ENCODE peak calls at places on chromosome 17, in six cellular contexts. One of them, this sample, is unnamed.

GRCh38 chr17:71412803-71413202 is 708.0 kb upstream of the SOX9 start:
- DNase-seq in tibial nerve: no peak
- DNase-seq in endothelial cell of umbilical vein: no peak
- DNase-seq in fibroblast of mammary gland: peak
- DNase-seq in fibroblast of the aortic adventitia: peak
- DNase-seq in left lung: no peak
- DNase-seq in this sample: no peak

GRCh38 chr17:72683506-72684404 is 408.7 kb downstream of the SLC39A11 start:
- DNase-seq in tibial nerve: peak
- DNase-seq in endothelial cell of umbilical vein: no peak
- DNase-seq in fibroblast of mammary gland: peak
- DNase-seq in left lung: no peak
- DNase-seq in fibroblast of the aortic adventitia: peak
- DNase-seq in this sample: no peak

GRCh38 chr17:9729034-9729650 is 62.2 kb downstream of the DHRS7C start:
- DNase-seq in left lung: no peak
- DNase-seq in fibroblast of mammary gland: peak
- DNase-seq in endothelial cell of umbilical vein: peak
- DNase-seq in tibial nerve: peak
- DNase-seq in fibroblast of the aortic adventitia: peak
- DNase-seq in this sample: peak

GRCh38 chr17:50909765-50910661 is 43.9 kb upstream of the TOB1 start:
- DNase-seq in tibial nerve: no peak
- DNase-seq in fibroblast of mammary gland: no peak
- DNase-seq in fibroblast of the aortic adventitia: no peak
- DNase-seq in endothelial cell of umbilical vein: no peak
- DNase-seq in left lung: no peak
- DNase-seq in this sample: no peak

GRCh38 chr17:37064166-37064565 is 115.4 kb downstream of the AATF start:
- DNase-seq in fibroblast of mammary gland: no peak
- DNase-seq in tibial nerve: no peak
- DNase-seq in endothelial cell of umbilical vein: no peak
- DNase-seq in left lung: no peak
- DNase-seq in fibroblast of the aortic adventitia: no peak
- DNase-seq in this sample: no peak

GRCh38 chr17:37527249-37527851 is 37.7 kb downstream of the DUSP14 start:
- DNase-seq in fibroblast of the aortic adventitia: peak
- DNase-seq in tibial nerve: no peak
- DNase-seq in fibroblast of mammary gland: peak
- DNase-seq in left lung: no peak
- DNase-seq in endothelial cell of umbilical vein: peak
- DNase-seq in this sample: peak

GRCh38 chr17:50337956-50338355 is 8.0 kb upstream of the XYLT2 start:
- DNase-seq in tibial nerve: no peak
- DNase-seq in endothelial cell of umbilical vein: no peak
- DNase-seq in left lung: no peak
- DNase-seq in fibroblast of the aortic adventitia: no peak
- DNase-seq in fibroblast of mammary gland: no peak
- DNase-seq in this sample: no peak

GRCh38 chr17:72425133-72425795 is 304.4 kb downstream of the SOX9 start:
- DNase-seq in endothelial cell of umbilical vein: no peak
- DNase-seq in tibial nerve: no peak
- DNase-seq in fibroblast of the aortic adventitia: no peak
- DNase-seq in left lung: no peak
- DNase-seq in fibroblast of mammary gland: no peak
- DNase-seq in this sample: no peak

GRCh38 chr17:75323043-75323591 is 33.9 kb upstream of the SLC25A19 start:
- DNase-seq in fibroblast of mammary gland: peak
- DNase-seq in tibial nerve: peak
- DNase-seq in endothelial cell of umbilical vein: peak
- DNase-seq in left lung: no peak
- DNase-seq in fibroblast of the aortic adventitia: peak
- DNase-seq in this sample: peak

GRCh38 chr17:45436625-45437460 is 4.2 kb upstream of the ARHGAP27 start:
- DNase-seq in endothelial cell of umbilical vein: no peak
- DNase-seq in left lung: peak
- DNase-seq in fibroblast of mammary gland: no peak
- DNase-seq in fibroblast of the aortic adventitia: no peak
- DNase-seq in tibial nerve: no peak
- DNase-seq in this sample: peak

GRCh38 chr17:63040816-63041215 is 74.8 kb downstream of the TANC2 start:
- DNase-seq in fibroblast of the aortic adventitia: no peak
- DNase-seq in left lung: no peak
- DNase-seq in fibroblast of mammary gland: no peak
- DNase-seq in endothelial cell of umbilical vein: no peak
- DNase-seq in tibial nerve: no peak
- DNase-seq in this sample: no peak

GRCh38 chr17:28258347-28258887 is 60.6 kb upstream of the TMEM97 start:
- DNase-seq in fibroblast of the aortic adventitia: no peak
- DNase-seq in left lung: no peak
- DNase-seq in tibial nerve: no peak
- DNase-seq in fibroblast of mammary gland: no peak
- DNase-seq in endothelial cell of umbilical vein: no peak
- DNase-seq in this sample: no peak

GRCh38 chr17:73765824-73766563 is 121.7 kb upstream of the SDK2 start:
- DNase-seq in left lung: no peak
- DNase-seq in endothelial cell of umbilical vein: no peak
- DNase-seq in fibroblast of the aortic adventitia: no peak
- DNase-seq in tibial nerve: no peak
- DNase-seq in fibroblast of mammary gland: peak
- DNase-seq in this sample: no peak

GRCh38 chr17:6509295-6509771 is 47.0 kb downstream of the PITPNM3 start:
- DNase-seq in tibial nerve: no peak
- DNase-seq in left lung: no peak
- DNase-seq in endothelial cell of umbilical vein: no peak
- DNase-seq in fibroblast of the aortic adventitia: peak
- DNase-seq in fibroblast of mammary gland: peak
- DNase-seq in this sample: peak

GRCh38 chr17:19706791-19707727 is 9.3 kb downstream of the SLC47A2 start:
- DNase-seq in tibial nerve: no peak
- DNase-seq in endothelial cell of umbilical vein: no peak
- DNase-seq in fibroblast of mammary gland: no peak
- DNase-seq in fibroblast of the aortic adventitia: no peak
- DNase-seq in left lung: peak
- DNase-seq in this sample: peak

GRCh38 chr17:12040478-12040877 is 19.8 kb downstream of the MAP2K4 start:
- DNase-seq in left lung: no peak
- DNase-seq in tibial nerve: no peak
- DNase-seq in fibroblast of mammary gland: peak
- DNase-seq in fibroblast of the aortic adventitia: no peak
- DNase-seq in endothelial cell of umbilical vein: no peak
- DNase-seq in this sample: no peak

GRCh38 chr17:2731807-2732206 is 17.6 kb downstream of the CCDC92B start:
- DNase-seq in endothelial cell of umbilical vein: no peak
- DNase-seq in tibial nerve: no peak
- DNase-seq in left lung: no peak
- DNase-seq in fibroblast of mammary gland: no peak
- DNase-seq in fibroblast of the aortic adventitia: no peak
- DNase-seq in this sample: peak

GRCh38 chr17:81484195-81484979 is 28.2 kb downstream of the ACTG1 start:
- DNase-seq in fibroblast of mammary gland: peak
- DNase-seq in endothelial cell of umbilical vein: peak
- DNase-seq in left lung: peak
- DNase-seq in fibroblast of the aortic adventitia: peak
- DNase-seq in tibial nerve: peak
- DNase-seq in this sample: peak

GRCh38 chr17:31581022-31581483 is 189.6 kb downstream of the RAB11FIP4 start:
- DNase-seq in endothelial cell of umbilical vein: peak
- DNase-seq in fibroblast of mammary gland: peak
- DNase-seq in fibroblast of the aortic adventitia: peak
- DNase-seq in left lung: peak
- DNase-seq in tibial nerve: no peak
- DNase-seq in this sample: peak

GRCh38 chr17:51164911-51165679 is 1.1 kb upstream of the NME2 start:
- DNase-seq in tibial nerve: no peak
- DNase-seq in left lung: no peak
- DNase-seq in fibroblast of mammary gland: no peak
- DNase-seq in endothelial cell of umbilical vein: no peak
- DNase-seq in fibroblast of the aortic adventitia: no peak
- DNase-seq in this sample: peak

GRCh38 chr17:37399404-37399803 is 7.2 kb downstream of the ACACA start:
- DNase-seq in endothelial cell of umbilical vein: no peak
- DNase-seq in fibroblast of the aortic adventitia: peak
- DNase-seq in left lung: no peak
- DNase-seq in tibial nerve: no peak
- DNase-seq in fibroblast of mammary gland: no peak
- DNase-seq in this sample: no peak

GRCh38 chr17:75723201-75723930 is 2.1 kb downstream of the ITGB4 start:
- DNase-seq in fibroblast of the aortic adventitia: no peak
- DNase-seq in tibial nerve: no peak
- DNase-seq in endothelial cell of umbilical vein: no peak
- DNase-seq in left lung: no peak
- DNase-seq in fibroblast of mammary gland: no peak
- DNase-seq in this sample: no peak

GRCh38 chr17:28828294-28829040 is 14.1 kb downstream of the FAM222B start:
- DNase-seq in tibial nerve: no peak
- DNase-seq in endothelial cell of umbilical vein: no peak
- DNase-seq in fibroblast of the aortic adventitia: no peak
- DNase-seq in left lung: no peak
- DNase-seq in fibroblast of mammary gland: no peak
- DNase-seq in this sample: no peak

DNA sequence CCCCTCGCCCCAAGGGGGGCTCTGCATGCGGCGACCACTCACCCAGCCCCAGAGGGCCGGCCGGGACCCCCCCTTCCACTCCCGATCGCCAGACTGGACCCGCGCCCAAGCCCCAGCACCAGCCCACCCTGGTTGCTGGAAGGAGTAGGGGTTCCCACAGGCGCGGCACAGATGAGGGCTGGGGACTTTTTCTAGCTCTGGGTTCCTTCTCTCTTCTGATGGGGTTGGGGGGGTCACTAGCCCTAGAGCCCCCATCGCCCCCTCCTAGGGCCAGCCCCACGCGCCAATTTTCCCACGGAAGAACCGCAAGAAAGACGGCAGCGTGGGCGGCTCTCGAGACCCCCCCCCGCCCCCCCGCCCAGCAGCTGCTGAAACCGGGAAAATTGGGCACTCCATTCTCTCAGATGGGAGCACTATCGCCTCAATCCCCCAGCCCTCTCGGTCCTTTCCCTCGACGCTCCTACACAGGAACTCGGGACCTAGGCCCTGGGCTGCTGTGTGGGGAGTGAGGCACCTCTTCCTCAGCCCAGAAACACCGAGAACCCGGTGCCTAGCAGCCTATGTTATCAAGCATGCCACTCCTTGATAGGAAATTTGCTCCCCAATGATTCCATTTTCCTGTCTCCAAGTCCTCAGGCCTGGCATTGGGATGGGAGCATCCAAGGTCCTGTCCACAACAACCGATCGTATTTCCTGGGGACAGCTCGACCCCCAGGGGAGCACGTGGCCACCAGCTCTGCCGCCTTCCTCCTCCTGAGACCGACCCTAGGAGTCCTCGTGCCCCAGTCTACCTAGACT is 17.1 kb upstream of the CBX8 start:
- DNase-seq in left lung: no peak
- DNase-seq in fibroblast of mammary gland: no peak
- DNase-seq in tibial nerve: no peak
- DNase-seq in fibroblast of the aortic adventitia: no peak
- DNase-seq in endothelial cell of umbilical vein: no peak
- DNase-seq in this sample: peak
- H3K4me3 ChIP-seq in left lung: no peak
- H3K4me3 ChIP-seq in fibroblast of mammary gland: no peak
- H3K4me3 ChIP-seq in tibial nerve: no peak
- H3K4me3 ChIP-seq in fibroblast of the aortic adventitia: no peak
- H3K4me3 ChIP-seq in endothelial cell of umbilical vein: no peak
- H3K4me3 ChIP-seq in this sample: peak

GRCh38 chr17:48647964-48648245 is 21.7 kb upstream of the HOXB9 start:
- DNase-seq in fibroblast of mammary gland: no peak
- DNase-seq in left lung: no peak
- DNase-seq in endothelial cell of umbilical vein: no peak
- DNase-seq in tibial nerve: no peak
- DNase-seq in fibroblast of the aortic adventitia: no peak
- DNase-seq in this sample: no peak
- H3K4me3 ChIP-seq in fibroblast of mammary gland: no peak
- H3K4me3 ChIP-seq in left lung: no peak
- H3K4me3 ChIP-seq in endothelial cell of umbilical vein: no peak
- H3K4me3 ChIP-seq in tibial nerve: no peak
- H3K4me3 ChIP-seq in fibroblast of the aortic adventitia: no peak
- H3K4me3 ChIP-seq in this sample: no peak

DNA sequence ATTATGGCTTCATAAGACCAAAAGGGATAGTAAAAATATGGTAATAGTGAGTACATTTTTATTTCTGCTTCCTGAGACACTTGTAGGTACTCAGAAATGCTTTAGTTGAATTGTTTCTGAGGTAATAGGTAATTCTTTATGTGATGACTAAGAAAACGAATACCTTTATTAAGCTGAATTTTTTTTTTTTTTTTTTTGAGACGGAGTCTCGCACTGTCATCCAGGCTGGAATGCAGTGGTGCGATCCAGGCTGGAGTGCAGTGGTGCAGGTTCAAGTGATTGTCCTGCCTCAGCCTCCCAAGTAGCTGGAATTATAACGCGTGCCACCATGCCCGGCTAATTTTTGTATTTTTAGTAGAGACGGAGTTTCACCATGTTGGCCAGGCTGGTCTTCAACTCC is 1.9 kb downstream of the RAD51C start:
- DNase-seq in fibroblast of mammary gland: no peak
- DNase-seq in left lung: no peak
- DNase-seq in fibroblast of the aortic adventitia: no peak
- DNase-seq in endothelial cell of umbilical vein: no peak
- DNase-seq in tibial nerve: no peak
- DNase-seq in this sample: no peak
- H3K4me3 ChIP-seq in fibroblast of mammary gland: no peak
- H3K4me3 ChIP-seq in left lung: no peak
- H3K4me3 ChIP-seq in fibroblast of the aortic adventitia: no peak
- H3K4me3 ChIP-seq in endothelial cell of umbilical vein: no peak
- H3K4me3 ChIP-seq in tibial nerve: no peak
- H3K4me3 ChIP-seq in this sample: no peak

GRCh38 chr17:55723488-55723848 is 804 bp upstream of the TMEM100 start:
- DNase-seq in endothelial cell of umbilical vein: no peak
- DNase-seq in fibroblast of mammary gland: no peak
- DNase-seq in left lung: no peak
- DNase-seq in fibroblast of the aortic adventitia: no peak
- DNase-seq in tibial nerve: no peak
- DNase-seq in this sample: no peak
- H3K4me3 ChIP-seq in endothelial cell of umbilical vein: no peak
- H3K4me3 ChIP-seq in fibroblast of mammary gland: no peak
- H3K4me3 ChIP-seq in left lung: peak
- H3K4me3 ChIP-seq in fibroblast of the aortic adventitia: no peak
- H3K4me3 ChIP-seq in tibial nerve: peak
- H3K4me3 ChIP-seq in this sample: no peak

DNA sequence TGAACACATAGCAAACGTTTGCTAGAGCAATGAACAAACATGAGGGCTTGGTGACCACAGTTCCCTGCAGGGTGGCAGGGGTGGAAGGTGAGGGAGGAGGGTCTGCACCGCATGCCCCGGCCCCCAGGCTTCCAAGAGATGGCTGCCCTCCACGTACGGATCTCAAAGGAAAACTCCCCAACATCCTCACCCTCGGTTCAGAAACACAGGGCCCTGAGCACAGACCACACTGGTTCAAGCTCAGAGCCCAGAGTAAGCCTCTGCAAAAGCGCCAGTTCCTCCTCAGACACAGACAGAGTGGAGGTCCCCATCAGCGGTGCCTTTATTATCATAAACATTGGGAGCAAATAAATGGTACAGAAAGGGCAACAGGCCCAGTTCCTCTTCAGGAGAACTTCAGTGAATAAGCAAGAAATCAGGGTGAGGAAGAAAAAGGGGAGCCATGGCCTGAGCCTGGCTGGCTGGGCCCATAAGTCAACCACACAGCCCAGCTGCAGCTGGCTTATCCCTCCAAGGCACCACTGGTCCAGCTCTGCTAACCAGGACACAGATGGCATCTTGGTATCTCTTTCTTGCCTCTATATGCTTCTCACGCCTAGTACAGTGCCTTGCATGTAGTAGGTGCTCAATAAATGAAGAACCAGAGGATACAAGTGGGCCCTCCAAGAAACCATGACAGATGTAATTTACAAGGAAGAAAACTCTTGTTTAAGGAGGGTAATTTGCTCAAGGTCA is 11.0 kb downstream of the MPO start:
- DNase-seq in endothelial cell of umbilical vein: no peak
- DNase-seq in left lung: no peak
- DNase-seq in fibroblast of the aortic adventitia: no peak
- DNase-seq in fibroblast of mammary gland: no peak
- DNase-seq in tibial nerve: no peak
- DNase-seq in this sample: peak
- H3K4me3 ChIP-seq in endothelial cell of umbilical vein: no peak
- H3K4me3 ChIP-seq in left lung: no peak
- H3K4me3 ChIP-seq in fibroblast of the aortic adventitia: no peak
- H3K4me3 ChIP-seq in fibroblast of mammary gland: no peak
- H3K4me3 ChIP-seq in tibial nerve: no peak
- H3K4me3 ChIP-seq in this sample: no peak